ENCODE peak calls at places on chromosomes 13 and 19, in seven cellular contexts. B is transverse colon, A is H1, G is upper lobe of left lung, U is K562, X is A549, L is SK-N-SH. S is an unnamed sample.

GRCh38 chr19:12792048-12792852 is 964 bp downstream of the JUNB start:
- DNase-seq in B (peak; percentile 79), A (no peak), G (peak; percentile 95), U (peak; percentile 87), X (peak; percentile 60), L (peak; percentile 41), S (peak; percentile 76)

GRCh38 chr13:28819748-28820098 is 416 bp upstream of the MTUS2 start:
- DNase-seq in B (peak; percentile 28), A (no peak), G (peak; percentile 91), U (peak; percentile 61), X (peak; percentile 41), L (peak; percentile 85), S (no peak)

GRCh38 chr19:31627824-31628223 is 278.6 kb upstream of the TSHZ3 start:
- DNase-seq in B (no peak), A (no peak), G (peak; percentile 50), U (no peak), X (no peak), L (no peak), S (no peak)

GRCh38 chr13:21344662-21345176 is 114.4 kb downstream of the ZDHHC20 start:
- DNase-seq in B (no peak), A (no peak), G (no peak), U (no peak), X (no peak), L (no peak), S (no peak)

GRCh38 chr13:30991922-30992321 is 59.5 kb downstream of the TEX26 start:
- DNase-seq in B (no peak), A (no peak), G (no peak), U (no peak), X (no peak), L (no peak), S (no peak)

GRCh38 chr13:30865131-30866009 is 40.7 kb upstream of the MEDAG start:
- DNase-seq in B (peak; percentile 80), A (peak; percentile 72), G (no peak), U (peak; percentile 64), X (peak; percentile 81), L (peak; percentile 80), S (peak; percentile 84)

GRCh38 chr13:35979378-35979911 is 151.7 kb downstream of the DCLK1 start:
- DNase-seq in B (peak; percentile 45), A (no peak), G (no peak), U (no peak), X (no peak), L (no peak), S (peak; percentile 84)

GRCh38 chr19:5686647-5687359 is 3.3 kb upstream of the RPL36 start:
- DNase-seq in B (peak; percentile 100), A (peak; percentile 90), G (peak; percentile 100), U (peak; percentile 97), X (peak; percentile 93), L (peak; percentile 99), S (peak; percentile 96)

GRCh38 chr13:52850396-52851152 is 2.1 kb upstream of the PCDH8 start:
- DNase-seq in B (peak; percentile 73), A (peak; percentile 72), G (peak; percentile 90), U (peak; percentile 3), X (peak; percentile 46), L (peak; percentile 71), S (peak; percentile 74)

GRCh38 chr13:100506600-100507422 is 81.8 kb downstream of the GGACT start:
- DNase-seq in B (no peak), A (no peak), G (no peak), U (no peak), X (no peak), L (no peak), S (no peak)

GRCh38 chr19:10552596-10553053 is 8.9 kb downstream of the ATG4D start:
- DNase-seq in B (no peak), A (peak; percentile 44), G (no peak), U (peak; percentile 60), X (peak; percentile 48), L (peak; percentile 75), S (no peak)

GRCh38 chr13:42116225-42116624 is 67.8 kb downstream of the DGKH start:
- DNase-seq in B (no peak), A (no peak), G (no peak), U (no peak), X (no peak), L (no peak), S (no peak)

GRCh38 chr13:19587635-19588300 is 26.4 kb upstream of the TPTE2 start:
- DNase-seq in B (no peak), A (no peak), G (no peak), U (peak; percentile 47), X (peak; percentile 74), L (peak; percentile 45), S (no peak)

GRCh38 chr19:13054605-13055212 is 47.9 kb downstream of the LYL1 start:
- DNase-seq in B (no peak), A (no peak), G (no peak), U (no peak), X (no peak), L (no peak), S (peak; percentile 54)

GRCh38 chr13:45333973-45334922 is 6.7 kb downstream of the TPT1 start:
- DNase-seq in B (no peak), A (no peak), G (no peak), U (no peak), X (no peak), L (no peak), S (no peak)

DNA sequence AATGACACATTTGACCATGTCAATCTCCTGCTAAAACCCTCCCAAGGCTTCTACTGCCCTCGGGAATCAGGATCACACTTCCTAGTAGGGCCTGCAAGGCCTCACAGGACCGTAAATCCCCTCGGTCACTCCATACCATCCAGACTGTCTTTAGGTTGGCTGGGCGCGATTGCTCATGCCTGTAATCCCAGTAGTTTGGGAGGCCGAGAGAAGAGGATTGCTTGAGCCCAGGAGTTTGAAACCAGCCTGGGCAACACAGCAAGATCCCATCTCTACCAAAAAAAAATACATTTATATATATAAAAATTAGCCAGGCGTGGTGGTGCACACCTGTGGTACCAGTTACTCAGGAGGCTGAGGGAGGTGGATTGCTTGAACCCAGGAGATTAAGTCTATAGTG is 15.0 kb downstream of the TMEM143 start:
- DNase-seq in B (no peak), A (no peak), G (no peak), U (no peak), X (no peak), L (no peak), S (no peak)
- H3K4me3 ChIP-seq in B (no peak overlapping the region), A (no peak overlapping the region), G (no peak overlapping the region), U (no peak overlapping the region), X (no peak overlapping the region), L (no peak overlapping the region), S (no peak overlapping the region)

GRCh38 chr13:96677029-96677428 is 317.2 kb downstream of the OXGR1 start:
- DNase-seq in B (no peak), A (no peak), G (no peak), U (no peak), X (no peak), L (no peak), S (no peak)

GRCh38 chr13:96680898-96681297 is 313.4 kb downstream of the OXGR1 start:
- DNase-seq in B (no peak), A (no peak), G (no peak), U (no peak), X (no peak), L (no peak), S (no peak)

GRCh38 chr13:96684472-96684871 is 309.8 kb downstream of the OXGR1 start:
- DNase-seq in B (no peak), A (no peak), G (no peak), U (no peak), X (no peak), L (no peak), S (no peak)

GRCh38 chr13:96673825-96674224 is 320.5 kb downstream of the OXGR1 start:
- DNase-seq in B (no peak), A (no peak), G (no peak), U (no peak), X (no peak), L (no peak), S (no peak)

DNA sequence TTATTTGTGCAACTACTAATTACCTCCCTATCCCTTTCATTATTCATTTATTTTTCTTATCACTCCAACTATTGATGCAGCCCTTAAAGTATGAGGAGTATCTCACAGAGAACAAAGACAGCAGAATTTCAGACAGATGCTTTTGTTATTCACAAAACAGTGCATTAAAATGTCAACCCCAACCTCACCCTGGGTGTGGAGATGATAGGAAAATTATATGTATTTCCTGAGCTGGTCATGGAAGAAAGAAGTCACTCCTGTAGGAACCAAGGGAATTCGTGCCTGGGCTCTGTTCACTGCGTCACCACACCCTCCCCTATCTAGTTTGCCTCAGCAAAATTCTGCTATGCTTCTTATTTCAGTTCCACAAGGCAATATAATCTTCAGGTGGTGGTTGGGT is 315.5 kb downstream of the OXGR1 start:
- DNase-seq in B (no peak), A (no peak), G (no peak), U (no peak), X (no peak), L (no peak), S (no peak)
- TF ChIP-seq EP300 in B (no peak), A (no peak), G (no peak), U (no peak), X (no peak), L (no peak), S (no peak)

GRCh38 chr13:77506874-77507273 is 28.6 kb upstream of the SCEL start:
- DNase-seq in B (no peak), A (no peak), G (no peak), U (no peak), X (peak; percentile 10), L (no peak), S (no peak)

GRCh38 chr13:77507931-77508776 is 27.4 kb upstream of the SCEL start:
- DNase-seq in B (no peak), A (no peak), G (no peak), U (no peak), X (peak; percentile 38), L (no peak), S (no peak)

GRCh38 chr13:77500094-77500493 is 35.4 kb upstream of the SCEL start:
- DNase-seq in B (no peak), A (no peak), G (no peak), U (no peak), X (no peak), L (no peak), S (no peak)

GRCh38 chr13:77502104-77502720 is 33.3 kb upstream of the SCEL start:
- DNase-seq in B (no peak), A (no peak), G (no peak), U (no peak), X (no peak), L (no peak), S (no peak)

DNA sequence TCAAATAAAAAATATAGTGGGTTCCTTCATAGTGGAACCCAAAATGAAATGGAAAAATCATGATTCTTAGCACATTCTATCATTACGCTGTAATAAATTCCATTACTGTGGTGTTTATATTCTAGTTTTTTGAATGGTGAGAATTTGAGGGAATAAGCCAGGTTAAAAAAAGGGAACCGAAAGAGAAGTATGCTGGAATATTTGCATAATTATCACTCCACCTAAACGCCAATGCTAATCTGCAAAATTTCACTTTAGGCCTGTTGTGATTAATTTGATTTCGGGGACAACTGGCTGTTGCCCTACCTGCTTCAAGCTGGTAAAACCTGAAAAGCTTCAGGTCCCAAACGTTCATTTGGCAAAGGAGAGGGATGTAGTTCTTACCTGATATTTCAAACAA is 32.1 kb upstream of the SCEL start:
- DNase-seq in B (no peak), A (no peak), G (no peak), U (no peak), X (no peak), L (no peak), S (no peak)
- H3K4me3 ChIP-seq in B (no peak overlapping the region), A (no peak overlapping the region), G (no peak overlapping the region), U (no peak overlapping the region), X (no peak overlapping the region), L (no peak overlapping the region), S (no peak overlapping the region)

DNA sequence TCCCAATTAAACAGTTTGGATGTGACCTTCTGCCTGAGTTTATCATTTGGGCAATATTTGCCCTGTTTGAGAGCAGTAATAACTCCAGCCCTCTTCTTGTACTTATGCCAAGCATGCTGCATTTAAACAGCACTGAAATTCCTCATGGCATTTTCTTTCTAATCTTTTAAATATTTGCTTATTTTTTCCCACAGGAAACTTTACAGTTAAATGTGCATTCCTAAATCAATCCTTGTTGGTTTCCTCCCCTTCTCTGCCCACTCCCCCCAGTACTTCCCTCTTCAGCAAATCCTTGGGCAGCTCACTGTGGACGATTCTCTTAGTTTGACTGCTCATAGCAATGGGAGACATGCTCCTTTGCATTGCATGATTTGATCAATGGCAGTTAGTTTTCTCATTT is 68.7 kb downstream of the RAP2A start:
- DNase-seq in B (no peak), A (no peak), G (no peak), U (no peak), X (no peak), L (no peak), S (no peak)
- TF ChIP-seq EP300 in B (no peak), A (no peak), G (no peak), U (no peak), X (no peak), L (no peak), S (no peak)

S was measured in ovary.